ENCODE peak calls at places on chromosome 10, in six cellular contexts. D, S, N, Z, Y and U are unnamed samples.

GRCh38 chr10:71893258-71893815 is 42.3 kb upstream of the PSAP start:
- DNase-seq in Y (no peak), S (no peak), D (no peak), N (no peak), Z (no peak), U (no peak)

GRCh38 chr10:72027498-72027897 is 60.9 kb downstream of the SPOCK2 start:
- DNase-seq in Z (no peak), D (no peak), Y (no peak), N (no peak), S (no peak), U (no peak)

GRCh38 chr10:119740096-119740495 is 14.2 kb downstream of the INPP5F start:
- DNase-seq in N (no peak), Y (no peak), S (no peak), Z (no peak), D (no peak), U (no peak)

GRCh38 chr10:50373821-50374501 is 122.6 kb upstream of the ASAH2 start:
- DNase-seq in S (no peak), Y (no peak), D (peak; percentile 73), Z (no peak), N (no peak), U (no peak)

GRCh38 chr10:29623797-29624196 is 11.0 kb downstream of the SVIL start:
- DNase-seq in Z (no peak), N (no peak), S (no peak), Y (no peak), D (no peak), U (no peak)

GRCh38 chr10:70940834-70941568 is 52.6 kb upstream of the PCBD1 start:
- DNase-seq in S (no peak), N (peak; percentile 64), D (peak; percentile 20), Y (no peak), Z (no peak), U (no peak)

GRCh38 chr10:94155722-94156271 is 162.1 kb downstream of the PLCE1 start:
- DNase-seq in D (no peak), Z (no peak), N (no peak), Y (no peak), S (no peak), U (no peak)

GRCh38 chr10:78594938-78595645 is 473.7 kb upstream of the ZMIZ1 start:
- DNase-seq in Y (no peak), D (no peak), S (peak; percentile 14), Z (no peak), N (no peak), U (no peak)

GRCh38 chr10:111211756-111212155 is 134.9 kb downstream of the ADRA2A start:
- DNase-seq in Z (no peak), S (no peak), N (no peak), Y (no peak), D (peak; percentile 84), U (no peak)

GRCh38 chr10:131982796-131983195 is 1.1 kb upstream of the BNIP3 start:
- DNase-seq in N (no peak), D (no peak), Z (no peak), S (no peak), Y (no peak), U (no peak)

GRCh38 chr10:1412531-1413189 is 324.7 kb downstream of the ADARB2 start:
- DNase-seq in S (peak; percentile 63), N (no peak), D (no peak), Z (no peak), Y (no peak), U (no peak)

GRCh38 chr10:7111574-7111973 is 299.3 kb downstream of the SFMBT2 start:
- DNase-seq in Z (no peak), Y (peak; percentile 28), S (no peak), D (peak; percentile 80), N (no peak), U (no peak)

GRCh38 chr10:86172296-86172695 is 194.3 kb downstream of the GRID1 start:
- DNase-seq in D (no peak), N (no peak), Y (no peak), Z (no peak), S (no peak), U (no peak)

GRCh38 chr10:7085913-7086589 is 324.8 kb downstream of the SFMBT2 start:
- DNase-seq in N (peak; percentile 27), Y (no peak), S (no peak), Z (no peak), D (peak; percentile 23), U (peak; percentile 86)

GRCh38 chr10:125023269-125023668 is 81.3 kb downstream of the ZRANB1 start:
- DNase-seq in N (no peak), Z (no peak), D (no peak), S (no peak), Y (no peak), U (no peak)

GRCh38 chr10:51867956-51868355 is 168.6 kb upstream of the CSTF2T start:
- DNase-seq in S (no peak), N (peak; percentile 12), Z (no peak), D (peak; percentile 94), Y (no peak), U (no peak)

GRCh38 chr10:84288151-84288550 is 40.2 kb upstream of the CCSER2 start:
- DNase-seq in D (no peak), Z (no peak), N (no peak), Y (no peak), S (no peak), U (no peak)

GRCh38 chr10:70722820-70723424 is 50.6 kb downstream of the ADAMTS14 start:
- DNase-seq in Y (peak; percentile 35), S (no peak), Z (no peak), N (no peak), D (peak; percentile 79), U (no peak)

GRCh38 chr10:117166420-117167345 is 28.6 kb upstream of the VAX1 start:
- DNase-seq in D (peak; percentile 22), S (no peak), Y (no peak), N (no peak), Z (no peak), U (no peak)

GRCh38 chr10:110141185-110141584 is 66.2 kb upstream of the MXI1 start:
- DNase-seq in D (peak; percentile 65), Y (peak; percentile 86), N (no peak), Z (no peak), S (no peak), U (no peak)

GRCh38 chr10:99709480-99710229 is 22.3 kb downstream of the COX15 start:
- DNase-seq in D (peak; percentile 73), S (no peak), Z (no peak), N (peak; percentile 69), Y (peak; percentile 48), U (no peak)

GRCh38 chr10:29703276-29703675 is 68.5 kb upstream of the SVIL start:
- DNase-seq in Z (no peak), D (no peak), S (no peak), N (no peak), Y (no peak), U (no peak)

GRCh38 chr10:28677889-28678686 is 767 bp downstream of the BAMBI start:
- DNase-seq in S (peak; percentile 50), N (no peak), Z (no peak), Y (peak; percentile 41), D (peak; percentile 47), U (no peak)

GRCh38 chr10:15540729-15541128 is 169.6 kb upstream of the FAM171A1 start:
- DNase-seq in D (peak; percentile 34), N (no peak), S (no peak), Y (no peak), Z (no peak), U (no peak)

GRCh38 chr10:44310762-44311562 is 73.9 kb downstream of the CXCL12 start:
- DNase-seq in Y (peak; percentile 81), N (peak; percentile 64), S (peak; percentile 1), Z (peak; percentile 46), D (peak; percentile 71), U (peak; percentile 75)

GRCh38 chr10:46232084-46232483 is 54.7 kb upstream of the ANTXRL start:
- DNase-seq in Z (no peak), Y (no peak), N (no peak), D (no peak), S (no peak), U (no peak)

GRCh38 chr10:56547163-56547562 is 186.1 kb upstream of the ZWINT start:
- DNase-seq in Z (no peak), N (no peak), D (no peak), S (peak; percentile 62), Y (no peak), U (no peak)

GRCh38 chr10:71141528-71141927 is 70.8 kb upstream of the UNC5B start:
- DNase-seq in S (no peak), Y (no peak), D (no peak), Z (no peak), N (no peak), U (no peak)

GRCh38 chr10:24907956-24908355 is 44.5 kb downstream of the PRTFDC1 start:
- DNase-seq in N (no peak), Z (no peak), Y (no peak), S (no peak), D (no peak), U (no peak)

GRCh38 chr10:104337985-104338735 is at the start of gene ITPRIP:
- DNase-seq in Y (peak; percentile 92), Z (no peak), N (peak; percentile 94), D (peak; percentile 93), S (peak; percentile 87), U (peak; percentile 54)

GRCh38 chr10:23293145-23293724 is 51.4 kb downstream of the C10orf67 start:
- DNase-seq in Z (no peak), Y (peak; percentile 49), N (peak; percentile 66), D (peak; percentile 37), S (peak; percentile 50), U (no peak)

GRCh38 chr10:62636825-62637248 is 167.7 kb upstream of the ADO start:
- DNase-seq in Z (no peak), N (peak; percentile 60), Y (no peak), S (peak; percentile 84), D (no peak), U (no peak)

GRCh38 chr10:15624405-15625191 is 95.1 kb downstream of the ITGA8 start:
- DNase-seq in N (no peak), S (no peak), Z (no peak), Y (no peak), D (peak; percentile 51), U (no peak)